ENCODE peak calls at places on chromosomes 5 and 9, in seven cellular contexts. H is K562; K is GM23338; Q is naive thymus-derived CD4-positive, alpha-beta T cell; B is AG04450; W is uterus; L is GM23248. X is an unnamed sample. For H3K27me3, the result is how much of the 10 kb centered on the place peaks cover.

GRCh38 chr5:133433641-133434040 is 178.7 kb downstream of the FSTL4 start:
- DNase-seq in H (no peak), K (no peak), Q (no peak), B (no peak), W (no peak), L (no peak), X (no peak)

GRCh38 chr5:56279979-56280378 is 46.8 kb upstream of the ANKRD55 start:
- DNase-seq in H (no peak), K (no peak), Q (no peak), B (peak), W (no peak), L (peak), X (no peak)

GRCh38 chr9:127878652-127879377 is 1.3 kb upstream of the AK1 start:
- DNase-seq in H (no peak), K (no peak), Q (no peak), B (no peak), W (no peak), L (no peak), X (no peak)

GRCh38 chr9:70113403-70114022 is 69.9 kb downstream of the MAMDC2 start:
- DNase-seq in H (peak), K (peak), Q (no peak), B (no peak), W (peak), L (peak), X (peak)

GRCh38 chr9:5511935-5512580 is 1.7 kb downstream of the PDCD1LG2 start:
- DNase-seq in H (no peak), K (no peak), Q (no peak), B (no peak), W (no peak), L (peak), X (no peak)

GRCh38 chr5:178392998-178393397 is 160.4 kb upstream of the PHYKPL start:
- DNase-seq in H (no peak), K (no peak), Q (no peak), B (no peak), W (no peak), L (no peak), X (no peak)

GRCh38 chr9:91905958-91906585 is 44.0 kb downstream of the ROR2 start:
- DNase-seq in H (peak), K (no peak), Q (peak), B (no peak), W (no peak), L (no peak), X (no peak)

GRCh38 chr9:134307674-134308638 is 18.3 kb upstream of the RXRA start:
- DNase-seq in H (no peak), K (no peak), Q (no peak), B (no peak), W (no peak), L (no peak), X (no peak)

GRCh38 chr9:76688471-76689238 is 75.6 kb upstream of the PCA3 start:
- DNase-seq in H (no peak), K (no peak), Q (no peak), B (no peak), W (no peak), L (peak), X (no peak)

GRCh38 chr5:7881816-7882215 is 12.9 kb downstream of the MTRR start:
- DNase-seq in H (no peak), K (no peak), Q (no peak), B (no peak), W (no peak), L (no peak), X (no peak)

GRCh38 chr9:131732636-131733340 is 7.1 kb downstream of the RAPGEF1 start:
- DNase-seq in H (no peak), K (peak), Q (peak), B (no peak), W (no peak), L (no peak), X (no peak)

GRCh38 chr5:126961702-126962101 is 68.7 kb downstream of the MARCHF3 start:
- DNase-seq in H (no peak), K (no peak), Q (no peak), B (no peak), W (no peak), L (peak), X (no peak)

GRCh38 chr5:105931782-105932489 is 1738.8 kb downstream of the EFNA5 start:
- DNase-seq in H (no peak), K (no peak), Q (no peak), B (no peak), W (no peak), L (peak), X (no peak)

GRCh38 chr5:119453045-119453383 is 717 bp downstream of the HSD17B4 start:
- DNase-seq in H (peak), K (no peak), Q (no peak), B (no peak), W (peak), L (peak), X (peak)

GRCh38 chr5:7849531-7850240 is 1.2 kb downstream of the CFAP90 start:
- DNase-seq in H (no peak), K (peak), Q (peak), B (no peak), W (no peak), L (peak), X (peak)

GRCh38 chr5:137254153-137254552 is 245.0 kb downstream of the SPOCK1 start:
- DNase-seq in H (no peak), K (no peak), Q (no peak), B (no peak), W (no peak), L (peak), X (no peak)

GRCh38 chr5:56659991-56660390 is 155.4 kb upstream of the MAP3K1 start:
- DNase-seq in H (no peak), K (no peak), Q (no peak), B (no peak), W (no peak), L (no peak), X (no peak)

GRCh38 chr5:15702102-15702501 is 202.1 kb downstream of the FBXL7 start:
- DNase-seq in H (no peak), K (peak), Q (no peak), B (no peak), W (no peak), L (peak), X (no peak)

GRCh38 chr9:91933556-91934352 is 16.3 kb downstream of the ROR2 start:
- DNase-seq in H (no peak), K (no peak), Q (no peak), B (no peak), W (no peak), L (peak), X (no peak)

GRCh38 chr9:86792136-86792535 is 155.2 kb downstream of the GAS1 start:
- DNase-seq in H (no peak), K (no peak), Q (no peak), B (no peak), W (no peak), L (no peak), X (no peak)

GRCh38 chr5:158599132-158599531 is 500.6 kb downstream of the EBF1 start:
- DNase-seq in H (no peak), K (no peak), Q (no peak), B (no peak), W (no peak), L (peak), X (no peak)

DNA sequence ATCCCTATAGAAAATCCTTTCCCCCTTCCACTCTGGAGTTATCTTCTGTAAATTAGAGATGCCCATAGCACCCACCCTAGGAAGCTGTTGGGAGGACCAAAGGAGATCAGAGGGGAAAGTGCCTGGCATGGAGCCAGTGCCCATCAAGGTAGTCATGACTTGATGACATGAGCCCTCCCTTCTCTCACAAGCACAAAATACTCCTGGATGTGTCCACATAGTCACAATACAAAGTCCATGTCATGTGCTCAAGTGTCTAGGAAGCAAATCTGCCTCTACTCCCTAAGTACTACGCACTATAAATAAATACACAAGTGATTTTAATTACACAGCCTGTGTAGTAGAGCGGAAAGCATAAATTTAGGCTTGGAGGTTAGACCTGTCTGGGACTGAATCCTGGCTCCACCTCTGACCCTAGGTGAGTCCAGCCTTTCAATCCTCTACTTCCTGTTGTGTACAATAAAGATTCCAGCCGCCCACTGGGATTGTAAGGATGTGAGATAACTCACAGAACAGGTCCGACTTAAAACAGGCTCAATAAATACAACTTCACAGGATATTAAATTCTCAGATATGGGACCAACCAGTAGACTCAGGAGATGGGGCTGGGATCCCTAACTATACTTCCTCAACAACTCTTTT is 30.6 kb downstream of the TTC39B start:
- DNase-seq in H (no peak), K (no peak), Q (no peak), B (no peak), W (no peak), L (no peak), X (no peak)
- H3K4me3 ChIP-seq in H (no peak), K (no peak), Q (no peak), B (no peak), W (no peak), L (no peak), X (no peak)

GRCh38 chr5:176878906-176879662 is 20.1 kb downstream of the HK3 start:
- DNase-seq in H (no peak), K (no peak), Q (no peak), B (no peak), W (no peak), L (no peak), X (peak)
- H3K27me3 ChIP-seq in H (half or more), K (under half), Q (under half), B (half or more), W (under half), L (under half), X (under half)

GRCh38 chr5:172151661-172152210 is 36.3 kb downstream of the STK10 start:
- DNase-seq in H (no peak), K (no peak), Q (no peak), B (no peak), W (no peak), L (no peak), X (peak)
- H3K4me3 ChIP-seq in H (no peak), K (no peak), Q (no peak), B (no peak), W (no peak), L (no peak), X (no peak)

DNA sequence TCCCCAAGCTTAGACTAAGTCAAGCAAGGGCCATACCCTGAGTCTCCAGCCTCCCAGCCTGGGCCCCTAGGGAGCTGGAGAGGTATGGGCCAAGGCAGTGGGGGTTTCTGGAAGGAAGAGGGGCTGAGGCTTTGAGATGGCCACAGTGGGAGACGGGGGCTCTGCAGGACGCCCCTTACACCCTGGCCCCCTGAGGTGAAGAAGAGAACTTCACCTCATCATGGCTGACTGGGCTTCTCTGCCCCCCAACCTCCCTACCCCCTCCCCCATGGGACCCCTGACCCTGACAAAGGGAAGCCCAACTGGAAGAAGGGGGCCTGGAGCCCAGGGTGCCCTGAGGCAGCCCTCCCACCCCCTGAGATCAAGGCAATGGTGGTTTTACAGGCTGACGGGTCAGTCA is 25.8 kb downstream of the PCDH1 start:
- DNase-seq in H (no peak), K (no peak), Q (no peak), B (no peak), W (no peak), L (no peak), X (peak)
- H3K27me3 ChIP-seq in H (under half), K (under half), Q (under half), B (under half), W (under half), L (under half), X (under half)

GRCh38 chr9:96636368-96636767 is 16.7 kb upstream of the CDC14B start:
- DNase-seq in H (no peak), K (no peak), Q (no peak), B (no peak), W (no peak), L (no peak), X (no peak)
- H3K4me3 ChIP-seq in H (no peak), K (no peak), Q (no peak), B (no peak), W (no peak), L (no peak), X (no peak)